ENCODE peak calls at places on chromosomes 13 and 19, in five cellular contexts. K is GM23248; D is activated naive CD4-positive, alpha-beta T cell treated with Interleukin-2 at 50 U/mL for 16 hours; J is AG09319; A is amniotic epithelial cell. W is an unnamed sample.

GRCh38 chr19:38730731-38731589 is 13.3 kb downstream of the CAPN12 start:
- DNase-seq in K (no peak), D (no peak), J (no peak), A (no peak), W (no peak)

GRCh38 chr19:8457209-8457608 is 12.4 kb downstream of the HNRNPM start:
- DNase-seq in K (no peak), D (no peak), J (no peak), A (no peak), W (no peak)

GRCh38 chr13:25046985-25047660 is 48.8 kb upstream of the PABPC3 start:
- DNase-seq in K (peak; percentile 67), D (no peak), J (no peak), A (peak; percentile 9), W (peak; percentile 34)

GRCh38 chr13:68345963-68346362 is 1115.8 kb upstream of the PCDH9 start:
- DNase-seq in K (no peak), D (no peak), J (no peak), A (no peak), W (no peak)

GRCh38 chr19:50555447-50556235 is 12.6 kb downstream of the LRRC4B start:
- DNase-seq in K (no peak), D (no peak), J (no peak), A (no peak), W (no peak)

GRCh38 chr19:35442091-35442490 is 6.0 kb upstream of the FFAR2 start:
- DNase-seq in K (no peak), D (no peak), J (no peak), A (peak; percentile 20), W (no peak)

GRCh38 chr19:19534556-19535265 is 3.4 kb upstream of the CILP2 start:
- DNase-seq in K (no peak), D (no peak), J (no peak), A (no peak), W (no peak)

GRCh38 chr19:21158523-21159135 is 16.8 kb downstream of the ZNF431 start:
- DNase-seq in K (peak; percentile 55), D (no peak), J (no peak), A (peak; percentile 74), W (no peak)

GRCh38 chr19:54517483-54517882 is 14.9 kb downstream of the LAIR2 start:
- DNase-seq in K (peak; percentile 55), D (peak; percentile 48), J (no peak), A (peak; percentile 22), W (peak; percentile 45)

GRCh38 chr13:114314074-114314912 is at the start of gene CHAMP1:
- DNase-seq in K (peak; percentile 99), D (peak; percentile 93), J (peak; percentile 93), A (peak; percentile 96), W (peak; percentile 92)

GRCh38 chr19:39277598-39277997 is 9.4 kb downstream of the IFNL2 start:
- DNase-seq in K (peak; percentile 5), D (no peak), J (no peak), A (peak; percentile 70), W (no peak)

GRCh38 chr13:76991432-76991795 is 467 bp upstream of the CLN5 start:
- DNase-seq in K (peak; percentile 14), D (peak; percentile 81), J (no peak), A (no peak), W (peak; percentile 72)

GRCh38 chr19:12647490-12648071 is 19.0 kb downstream of the MAN2B1 start:
- DNase-seq in K (peak; percentile 74), D (no peak), J (no peak), A (peak; percentile 28), W (peak; percentile 68)

GRCh38 chr13:106650690-106651205 is 82.8 kb upstream of the ARGLU1 start:
- DNase-seq in K (no peak), D (no peak), J (no peak), A (no peak), W (no peak)

GRCh38 chr19:2942928-2943640 is 1.7 kb downstream of the ZNF77 start:
- DNase-seq in K (no peak), D (no peak), J (no peak), A (no peak), W (no peak)

GRCh38 chr13:85985791-85986190 is 186.6 kb upstream of the SLITRK6 start:
- DNase-seq in K (no peak), D (no peak), J (no peak), A (peak; percentile 19), W (no peak)

GRCh38 chr19:5534787-5535586 is 32.8 kb downstream of the TINCR start:
- DNase-seq in K (no peak), D (no peak), J (no peak), A (no peak), W (no peak)

GRCh38 chr19:10749435-10750384 is 31.8 kb downstream of the DNM2 start:
- DNase-seq in K (no peak), D (no peak), J (no peak), A (no peak), W (no peak)

GRCh38 chr13:32674503-32674902 is 88.3 kb downstream of the PDS5B start:
- DNase-seq in K (no peak), D (no peak), J (no peak), A (no peak), W (no peak)

GRCh38 chr13:87376081-87376480 is 295.1 kb upstream of the SLITRK5 start:
- DNase-seq in K (no peak), D (no peak), J (no peak), A (peak; percentile 46), W (no peak)

GRCh38 chr13:106917673-106918652 is 350.0 kb upstream of the ARGLU1 start:
- DNase-seq in K (peak; percentile 78), D (peak; percentile 71), J (peak; percentile 36), A (peak; percentile 56), W (peak; percentile 51)

GRCh38 chr13:101204270-101205011 is 211.9 kb downstream of the NALCN start:
- DNase-seq in K (peak; percentile 29), D (no peak), J (peak; percentile 28), A (no peak), W (no peak)

GRCh38 chr19:54461201-54462071 is 2.1 kb downstream of the LENG9 start:
- DNase-seq in K (no peak), D (no peak), J (no peak), A (no peak), W (no peak)

GRCh38 chr13:94703721-94704314 is 8.5 kb downstream of the SOX21 start:
- DNase-seq in K (no peak), D (no peak), J (no peak), A (no peak), W (no peak)

GRCh38 chr19:54329476-54330165 is 9.3 kb downstream of the LILRA4 start:
- DNase-seq in K (no peak), D (no peak), J (no peak), A (no peak), W (no peak)

GRCh38 chr13:74795526-74795925 is 661.3 kb upstream of the KLF12 start:
- DNase-seq in K (no peak), D (no peak), J (no peak), A (no peak), W (no peak)

GRCh38 chr13:94549241-94550029 is 46.5 kb downstream of the TGDS start:
- DNase-seq in K (peak; percentile 98), D (peak; percentile 93), J (peak; percentile 94), A (peak; percentile 95), W (peak; percentile 92)

GRCh38 chr19:17615889-17616685 is 60.6 kb downstream of the COLGALT1 start:
- DNase-seq in K (peak; percentile 16), D (no peak), J (no peak), A (no peak), W (no peak)

GRCh38 chr13:83508905-83509304 is 373.4 kb downstream of the SLITRK1 start:
- DNase-seq in K (no peak), D (no peak), J (no peak), A (no peak), W (no peak)

GRCh38 chr13:44050450-44051063 is 170.9 kb downstream of the LACC1 start:
- DNase-seq in K (peak; percentile 62), D (no peak), J (peak; percentile 4), A (peak; percentile 23), W (peak; percentile 40)

GRCh38 chr13:41196620-41197019 is 2.3 kb upstream of the KBTBD7 start:
- DNase-seq in K (peak; percentile 14), D (no peak), J (no peak), A (no peak), W (no peak)

GRCh38 chr13:90315061-90315460 is 1032.4 kb upstream of the MIR17HG start:
- DNase-seq in K (no peak), D (no peak), J (no peak), A (no peak), W (no peak)

GRCh38 chr19:5985098-5985783 is 7.3 kb upstream of the RANBP3 start:
- DNase-seq in K (peak; percentile 67), D (no peak), J (no peak), A (peak; percentile 94), W (no peak)

W was measured in B cell.